ENCODE peak calls at places on chromosomes 2 and 18, in seven cellular contexts. P, C, N, O, H, T and S are unnamed samples.

GRCh38 chr2:86211033-86211795 is 12.0 kb downstream of the MRPL35 start:
- DNase-seq in C (no peak), T (no peak), N (no peak), H (no peak), P (no peak), O (no peak), S (no peak)

GRCh38 chr2:217077841-217078407 is 218.1 kb upstream of the TNP1 start:
- DNase-seq in T (no peak), H (no peak), C (no peak), O (no peak), N (no peak), P (no peak), S (peak)

GRCh38 chr2:101698419-101699190 is 1.1 kb downstream of the MAP4K4 start:
- DNase-seq in O (no peak), C (no peak), P (no peak), T (no peak), N (peak), H (no peak), S (peak)

GRCh38 chr18:28175930-28176673 is 828 bp downstream of the CDH2 start:
- DNase-seq in P (no peak), O (no peak), N (no peak), C (no peak), T (no peak), H (no peak), S (no peak)

GRCh38 chr2:184312970-184313369 is 285.4 kb upstream of the ZNF804A start:
- DNase-seq in N (no peak), P (no peak), T (no peak), C (no peak), O (no peak), H (no peak), S (no peak)

GRCh38 chr2:120236296-120236695 is 13.1 kb upstream of the TMEM185B start:
- DNase-seq in P (no peak), O (no peak), N (no peak), C (no peak), T (no peak), H (no peak), S (no peak)

GRCh38 chr2:13046557-13047165 is 329.9 kb downstream of the TRIB2 start:
- DNase-seq in T (no peak), N (peak), P (no peak), O (no peak), C (no peak), H (no peak), S (peak)

GRCh38 chr2:235070063-235070706 is 118.4 kb downstream of the SH3BP4 start:
- DNase-seq in C (no peak), T (no peak), P (no peak), N (no peak), O (no peak), H (no peak), S (no peak)

GRCh38 chr2:195923889-195924288 is 144.7 kb downstream of the DNAH7 start:
- DNase-seq in T (no peak), C (no peak), P (no peak), N (no peak), O (no peak), H (no peak), S (no peak)

GRCh38 chr2:176642074-176642473 is 372.8 kb downstream of the MTX2 start:
- DNase-seq in T (no peak), H (no peak), O (no peak), P (no peak), C (no peak), N (no peak), S (no peak)

GRCh38 chr2:210922419-210922818 is 366.0 kb downstream of the CPS1 start:
- DNase-seq in T (no peak), C (no peak), H (no peak), O (no peak), N (no peak), P (no peak), S (no peak)

GRCh38 chr2:156331572-156332451 is 709 bp downstream of the NR4A2 start:
- DNase-seq in H (peak), P (peak), O (peak), N (no peak), T (peak), C (peak), S (peak)
- TF ChIP-seq POLR2A in H (peak), P (no peak), O (peak), N (no peak), T (no peak), C (no peak), S (no peak)

GRCh38 chr2:240319855-240320560 is 115.5 kb upstream of the GPC1 start:
- DNase-seq in P (peak), H (no peak), C (peak), O (peak), T (no peak), N (peak), S (no peak)
- TF ChIP-seq POLR2A in P (no peak), H (no peak), C (no peak), O (no peak), T (no peak), N (no peak), S (no peak)

GRCh38 chr2:1742300-1742679 is 2.0 kb downstream of the PXDN start:
- DNase-seq in T (no peak), P (no peak), C (no peak), N (no peak), O (no peak), H (no peak), S (no peak)

GRCh38 chr2:1741851-1742250 is 2.5 kb downstream of the PXDN start:
- DNase-seq in N (no peak), P (no peak), T (no peak), C (no peak), O (no peak), H (no peak), S (no peak)

GRCh38 chr2:1743396-1744150 is 742 bp downstream of the PXDN start:
- DNase-seq in O (peak), H (no peak), P (peak), N (no peak), T (peak), C (no peak), S (no peak)

GRCh38 chr2:1744151-1744445 is 217 bp downstream of the PXDN start:
- DNase-seq in H (no peak), N (no peak), O (peak), C (no peak), P (peak), T (no peak), S (no peak)

DNA sequence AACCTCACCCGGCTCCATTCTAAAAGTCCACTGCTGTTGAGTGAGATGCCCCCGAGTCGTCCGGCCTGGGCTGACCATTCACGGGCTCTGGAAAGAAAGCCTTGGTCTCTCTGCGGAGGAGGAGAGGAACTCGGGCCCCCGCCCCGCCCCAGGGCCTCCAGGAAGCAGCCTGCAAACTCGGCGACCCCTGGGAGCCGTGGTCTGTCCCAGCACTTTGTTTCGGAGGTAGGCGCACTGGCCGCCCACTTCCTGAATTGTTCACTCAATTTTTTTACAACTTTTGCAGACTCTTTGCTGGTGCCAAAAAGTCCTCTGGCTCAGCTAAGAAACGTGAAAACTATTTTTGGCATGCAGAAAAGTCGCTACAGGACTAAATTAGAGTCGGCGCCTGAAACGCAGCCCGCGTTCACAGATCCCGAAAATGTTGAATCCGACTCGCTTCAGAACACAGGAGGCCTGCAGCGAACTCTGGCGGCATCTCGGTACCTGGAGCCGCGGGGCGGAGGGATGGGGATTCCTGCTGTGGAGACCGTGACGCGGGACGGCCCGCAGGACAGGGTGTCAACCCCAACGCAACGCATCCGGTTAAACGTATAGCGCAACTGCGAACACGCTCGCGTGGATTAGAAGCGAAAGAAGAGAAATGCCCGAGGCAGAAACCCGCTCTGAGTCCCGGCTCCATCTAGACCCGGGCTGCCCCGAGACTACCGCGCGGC is 1.5 kb downstream of the PXDN start:
- DNase-seq in N (no peak), H (peak), O (peak), C (peak), T (peak), P (peak), S (no peak)
- TF ChIP-seq POLR2A in N (no peak), H (no peak), O (no peak), C (no peak), T (no peak), P (no peak), S (no peak)

DNA sequence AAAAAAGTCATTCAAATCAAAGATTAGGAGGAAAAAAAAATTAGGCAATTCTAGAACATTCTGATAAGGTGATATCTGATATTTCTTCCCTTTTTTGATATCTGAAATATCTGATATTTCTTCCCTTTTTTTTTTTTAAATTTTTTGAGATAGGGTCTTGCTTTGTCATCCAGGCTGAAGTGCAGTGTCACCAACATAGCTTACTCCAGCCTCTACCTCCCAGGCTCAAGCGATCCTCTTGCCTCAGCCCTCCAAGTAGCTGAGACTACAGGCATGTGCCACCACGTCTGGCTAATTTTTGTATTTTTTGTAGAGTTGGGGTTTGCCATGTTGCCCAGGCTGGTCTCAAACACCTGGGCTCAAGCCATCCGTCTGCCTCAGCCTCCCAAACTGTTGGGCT is 33.9 kb downstream of the MEX3C start:
- DNase-seq in O (no peak), N (no peak), P (no peak), H (no peak), C (no peak), T (no peak), S (no peak)
- TF ChIP-seq POLR2A in O (no peak), N (no peak), P (no peak), H (no peak), C (no peak), T (no peak), S (no peak)

GRCh38 chr2:24049485-24050021 is at the start of gene FKBP1B:
- DNase-seq in T (peak), P (peak), C (peak), N (peak), H (peak), O (peak), S (peak)
- TF ChIP-seq POLR2A in T (no peak), P (peak), C (peak), N (no peak), H (no peak), O (no peak), S (no peak)

GRCh38 chr2:20211860-20212458 is 13.0 kb downstream of the SDC1 start:
- DNase-seq in O (no peak), C (no peak), N (no peak), P (peak), H (no peak), T (no peak), S (no peak)

GRCh38 chr2:20211420-20211819 is 13.5 kb downstream of the SDC1 start:
- DNase-seq in N (no peak), O (no peak), H (no peak), T (no peak), P (peak), C (no peak), S (no peak)

GRCh38 chr2:20212871-20213503 is 11.9 kb downstream of the SDC1 start:
- DNase-seq in O (peak), N (no peak), C (peak), H (no peak), P (peak), T (no peak), S (no peak)

GRCh38 chr2:20213651-20214565 is 11.0 kb downstream of the SDC1 start:
- DNase-seq in C (no peak), P (peak), N (no peak), O (no peak), H (no peak), T (no peak), S (no peak)

GRCh38 chr2:20212459-20212870 is 12.5 kb downstream of the SDC1 start:
- DNase-seq in T (no peak), C (no peak), N (no peak), O (peak), H (no peak), P (no peak), S (no peak)
- TF ChIP-seq POLR2A in T (no peak), C (no peak), N (no peak), O (no peak), H (no peak), P (no peak), S (no peak)

GRCh38 chr18:74514860-74515495 is 18.8 kb downstream of the CNDP2 start:
- DNase-seq in C (no peak), T (no peak), O (no peak), P (no peak), H (no peak), N (no peak), S (no peak)
- TF ChIP-seq POLR2A in C (no peak), T (no peak), O (no peak), P (no peak), H (no peak), N (no peak), S (no peak)

DNA sequence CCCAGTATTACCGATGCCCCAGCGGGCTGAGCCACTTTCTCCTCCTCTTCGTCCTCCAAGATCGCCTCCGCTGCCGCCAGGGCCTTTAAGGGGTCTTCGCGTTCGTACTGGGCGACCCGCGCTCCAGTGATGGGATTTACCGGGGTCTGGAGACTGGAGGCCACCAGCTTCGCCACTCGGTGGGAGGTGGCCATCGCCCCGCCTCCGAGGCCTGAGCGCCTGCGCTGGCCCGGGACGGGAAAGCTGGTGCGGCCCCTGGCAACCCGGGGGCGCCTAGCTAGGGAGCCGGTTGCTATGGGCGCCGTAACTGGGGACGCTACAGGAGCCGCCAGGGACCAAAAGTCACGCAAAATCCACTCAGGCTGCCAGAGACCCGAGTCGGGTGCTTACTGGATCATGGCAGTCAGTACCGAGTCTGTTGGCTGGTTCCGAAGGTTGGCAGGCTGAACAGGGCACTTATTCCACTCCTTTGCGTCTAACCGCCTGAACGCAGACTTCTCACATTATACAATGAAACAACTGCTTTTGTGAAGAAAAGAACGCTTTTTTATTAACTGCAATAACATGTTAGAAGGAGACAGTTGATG is at the start of gene FAM161A:
- DNase-seq in C (peak), H (peak), N (peak), T (peak), O (peak), P (peak), S (peak)
- TF ChIP-seq POLR2A in C (peak), H (peak), N (no peak), T (peak), O (no peak), P (no peak), S (no peak)

GRCh38 chr18:24428709-24429108 is 2.2 kb downstream of the IMPACT start:
- DNase-seq in N (no peak), T (no peak), C (no peak), O (no peak), P (no peak), H (no peak), S (no peak)

GRCh38 chr18:24426073-24426397 is 435 bp upstream of the IMPACT start:
- DNase-seq in H (no peak), P (no peak), C (no peak), N (no peak), O (no peak), T (no peak), S (no peak)

GRCh38 chr18:24427484-24427883 is 1.0 kb downstream of the IMPACT start:
- DNase-seq in N (no peak), C (no peak), P (no peak), O (no peak), H (no peak), T (no peak), S (peak)

GRCh38 chr18:24429188-24429587 is 2.7 kb downstream of the IMPACT start:
- DNase-seq in N (no peak), C (no peak), T (no peak), P (no peak), O (no peak), H (no peak), S (no peak)

DNA sequence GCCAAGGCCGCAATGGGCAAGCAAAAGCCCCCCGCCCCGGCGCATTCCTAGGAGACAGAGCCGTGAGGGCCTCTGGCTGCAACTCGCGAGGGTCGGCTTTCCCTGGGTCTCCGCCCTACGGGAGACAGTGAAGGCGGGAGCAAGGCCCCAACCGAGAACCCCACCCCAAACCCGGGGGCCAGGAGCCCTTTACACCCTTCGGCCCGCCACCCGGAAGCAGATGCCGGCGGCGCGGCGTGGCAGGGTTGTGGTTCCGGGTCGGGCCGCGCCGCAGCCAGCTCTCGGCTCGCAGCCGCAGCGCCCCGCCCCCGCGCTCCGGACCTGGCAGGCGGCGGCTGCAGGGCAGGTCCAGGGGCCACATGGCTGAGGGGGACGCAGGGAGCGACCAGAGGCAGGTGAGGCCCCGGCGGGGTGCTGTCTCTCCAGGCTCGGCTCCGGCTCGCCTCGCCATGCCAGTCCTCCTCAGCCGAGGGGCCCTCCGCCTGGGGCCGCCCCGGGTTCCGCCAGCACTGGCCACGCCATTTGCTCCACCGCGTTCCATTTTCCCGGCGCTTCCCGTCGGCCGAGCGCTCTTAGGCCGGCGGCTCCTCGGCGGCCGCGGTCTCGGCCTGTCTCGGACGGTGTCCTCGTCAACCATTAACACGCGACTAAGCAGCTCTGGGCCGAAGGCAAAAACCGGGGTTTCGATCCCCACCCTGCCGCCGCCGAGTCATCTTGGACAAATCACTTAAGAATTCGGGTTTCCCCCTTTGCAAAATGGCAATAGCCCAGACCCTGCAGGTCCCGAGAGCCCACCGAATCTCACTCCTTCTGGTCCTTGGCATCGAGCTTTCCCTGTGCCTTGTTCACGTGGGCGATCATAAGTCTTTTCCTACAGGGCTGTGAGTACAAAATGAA is at the start of gene IMPACT:
- DNase-seq in C (peak), T (peak), N (peak), H (peak), O (peak), P (peak), S (peak)
- TF ChIP-seq POLR2A in C (peak), T (peak), N (peak), H (no peak), O (peak), P (peak), S (peak)